ENCODE peak calls at places on chromosomes 7 and 10, in eight cellular contexts. One of them, this sample, is unnamed.
A peak's percentile ranks its signal among the peaks of the same experiment; 100 is the strongest.

GRCh38 chr7:158539711-158540146 is 47.9 kb downstream of the PTPRN2 start:
- DNase-seq in anterior cingulate cortex: no peak
- DNase-seq in SK-N-SH: no peak
- DNase-seq in stimulated activated naive B cell treated with anti-CD40 and anti-IgM and Interleukin-4, amounts not matched to agents 10 μg/mL and 1 μg/mL and 100 μg/mL, for 72 hours: no peak
- DNase-seq in activated CD8-positive, alpha-beta memory T cell treated with anti-CD3 and anti-CD28 coated beads, Interleukin-2, amount 50 U/mL, for 48 hours: no peak
- DNase-seq in stimulated activated CD8-positive, alpha-beta memory T cell treated with anti-CD3 and anti-CD28 coated beads, Interleukin-7, amount 100 ng/mL, for 1 hour: no peak
- DNase-seq in AG20443: no peak
- DNase-seq in left ventricle myocardium superior: peak; percentile 79
- DNase-seq in this sample: no peak

GRCh38 chr7:50335795-50336754 is 31.6 kb downstream of the IKZF1 start:
- DNase-seq in anterior cingulate cortex: no peak
- DNase-seq in SK-N-SH: peak; percentile 78
- DNase-seq in stimulated activated naive B cell treated with anti-CD40 and anti-IgM and Interleukin-4, amounts not matched to agents 10 μg/mL and 1 μg/mL and 100 μg/mL, for 72 hours: peak; percentile 71
- DNase-seq in activated CD8-positive, alpha-beta memory T cell treated with anti-CD3 and anti-CD28 coated beads, Interleukin-2, amount 50 U/mL, for 48 hours: peak; percentile 88
- DNase-seq in stimulated activated CD8-positive, alpha-beta memory T cell treated with anti-CD3 and anti-CD28 coated beads, Interleukin-7, amount 100 ng/mL, for 1 hour: peak; percentile 66
- DNase-seq in AG20443: no peak
- DNase-seq in left ventricle myocardium superior: no peak
- DNase-seq in this sample: no peak

GRCh38 chr7:153065021-153065420 is 305.5 kb downstream of the ACTR3B start:
- DNase-seq in anterior cingulate cortex: no peak
- DNase-seq in SK-N-SH: no peak
- DNase-seq in stimulated activated naive B cell treated with anti-CD40 and anti-IgM and Interleukin-4, amounts not matched to agents 10 μg/mL and 1 μg/mL and 100 μg/mL, for 72 hours: no peak
- DNase-seq in activated CD8-positive, alpha-beta memory T cell treated with anti-CD3 and anti-CD28 coated beads, Interleukin-2, amount 50 U/mL, for 48 hours: no peak
- DNase-seq in stimulated activated CD8-positive, alpha-beta memory T cell treated with anti-CD3 and anti-CD28 coated beads, Interleukin-7, amount 100 ng/mL, for 1 hour: no peak
- DNase-seq in AG20443: no peak
- DNase-seq in left ventricle myocardium superior: no peak
- DNase-seq in this sample: no peak

GRCh38 chr10:17460732-17461131 is 6.3 kb upstream of the ST8SIA6 start:
- DNase-seq in anterior cingulate cortex: no peak
- DNase-seq in SK-N-SH: no peak
- DNase-seq in stimulated activated naive B cell treated with anti-CD40 and anti-IgM and Interleukin-4, amounts not matched to agents 10 μg/mL and 1 μg/mL and 100 μg/mL, for 72 hours: no peak
- DNase-seq in activated CD8-positive, alpha-beta memory T cell treated with anti-CD3 and anti-CD28 coated beads, Interleukin-2, amount 50 U/mL, for 48 hours: no peak
- DNase-seq in stimulated activated CD8-positive, alpha-beta memory T cell treated with anti-CD3 and anti-CD28 coated beads, Interleukin-7, amount 100 ng/mL, for 1 hour: no peak
- DNase-seq in AG20443: no peak
- DNase-seq in left ventricle myocardium superior: no peak
- DNase-seq in this sample: no peak

GRCh38 chr7:66664590-66665293 is 36.1 kb downstream of the KCTD7 start:
- DNase-seq in anterior cingulate cortex: no peak
- DNase-seq in SK-N-SH: peak; percentile 21
- DNase-seq in stimulated activated naive B cell treated with anti-CD40 and anti-IgM and Interleukin-4, amounts not matched to agents 10 μg/mL and 1 μg/mL and 100 μg/mL, for 72 hours: no peak
- DNase-seq in activated CD8-positive, alpha-beta memory T cell treated with anti-CD3 and anti-CD28 coated beads, Interleukin-2, amount 50 U/mL, for 48 hours: no peak
- DNase-seq in stimulated activated CD8-positive, alpha-beta memory T cell treated with anti-CD3 and anti-CD28 coated beads, Interleukin-7, amount 100 ng/mL, for 1 hour: no peak
- DNase-seq in AG20443: no peak
- DNase-seq in left ventricle myocardium superior: no peak
- DNase-seq in this sample: peak; percentile 93

GRCh38 chr7:47677664-47678063 is 95.8 kb upstream of the TNS3 start:
- DNase-seq in anterior cingulate cortex: no peak
- DNase-seq in SK-N-SH: no peak
- DNase-seq in stimulated activated naive B cell treated with anti-CD40 and anti-IgM and Interleukin-4, amounts not matched to agents 10 μg/mL and 1 μg/mL and 100 μg/mL, for 72 hours: no peak
- DNase-seq in activated CD8-positive, alpha-beta memory T cell treated with anti-CD3 and anti-CD28 coated beads, Interleukin-2, amount 50 U/mL, for 48 hours: no peak
- DNase-seq in stimulated activated CD8-positive, alpha-beta memory T cell treated with anti-CD3 and anti-CD28 coated beads, Interleukin-7, amount 100 ng/mL, for 1 hour: no peak
- DNase-seq in AG20443: no peak
- DNase-seq in left ventricle myocardium superior: no peak
- DNase-seq in this sample: no peak

GRCh38 chr7:408651-409343 is 110.8 kb downstream of the PDGFA start:
- DNase-seq in anterior cingulate cortex: no peak
- DNase-seq in SK-N-SH: peak; percentile 29
- DNase-seq in stimulated activated naive B cell treated with anti-CD40 and anti-IgM and Interleukin-4, amounts not matched to agents 10 μg/mL and 1 μg/mL and 100 μg/mL, for 72 hours: no peak
- DNase-seq in activated CD8-positive, alpha-beta memory T cell treated with anti-CD3 and anti-CD28 coated beads, Interleukin-2, amount 50 U/mL, for 48 hours: no peak
- DNase-seq in stimulated activated CD8-positive, alpha-beta memory T cell treated with anti-CD3 and anti-CD28 coated beads, Interleukin-7, amount 100 ng/mL, for 1 hour: no peak
- DNase-seq in AG20443: no peak
- DNase-seq in left ventricle myocardium superior: peak; percentile 19
- DNase-seq in this sample: no peak

GRCh38 chr10:62433181-62433692 is 59.1 kb downstream of the ZNF365 start:
- DNase-seq in anterior cingulate cortex: peak; percentile 3
- DNase-seq in SK-N-SH: no peak
- DNase-seq in stimulated activated naive B cell treated with anti-CD40 and anti-IgM and Interleukin-4, amounts not matched to agents 10 μg/mL and 1 μg/mL and 100 μg/mL, for 72 hours: peak; percentile 42
- DNase-seq in activated CD8-positive, alpha-beta memory T cell treated with anti-CD3 and anti-CD28 coated beads, Interleukin-2, amount 50 U/mL, for 48 hours: peak; percentile 68
- DNase-seq in stimulated activated CD8-positive, alpha-beta memory T cell treated with anti-CD3 and anti-CD28 coated beads, Interleukin-7, amount 100 ng/mL, for 1 hour: peak; percentile 2
- DNase-seq in AG20443: peak; percentile 90
- DNase-seq in left ventricle myocardium superior: peak; percentile 55
- DNase-seq in this sample: no peak

GRCh38 chr10:104501864-104502579 is 139.1 kb upstream of the SORCS3 start:
- DNase-seq in anterior cingulate cortex: no peak
- DNase-seq in SK-N-SH: peak; percentile 59
- DNase-seq in stimulated activated naive B cell treated with anti-CD40 and anti-IgM and Interleukin-4, amounts not matched to agents 10 μg/mL and 1 μg/mL and 100 μg/mL, for 72 hours: no peak
- DNase-seq in activated CD8-positive, alpha-beta memory T cell treated with anti-CD3 and anti-CD28 coated beads, Interleukin-2, amount 50 U/mL, for 48 hours: no peak
- DNase-seq in stimulated activated CD8-positive, alpha-beta memory T cell treated with anti-CD3 and anti-CD28 coated beads, Interleukin-7, amount 100 ng/mL, for 1 hour: no peak
- DNase-seq in AG20443: no peak
- DNase-seq in left ventricle myocardium superior: no peak
- DNase-seq in this sample: no peak

GRCh38 chr7:68787586-68787985 is 810.7 kb upstream of the AUTS2 start:
- DNase-seq in anterior cingulate cortex: no peak
- DNase-seq in SK-N-SH: no peak
- DNase-seq in stimulated activated naive B cell treated with anti-CD40 and anti-IgM and Interleukin-4, amounts not matched to agents 10 μg/mL and 1 μg/mL and 100 μg/mL, for 72 hours: no peak
- DNase-seq in activated CD8-positive, alpha-beta memory T cell treated with anti-CD3 and anti-CD28 coated beads, Interleukin-2, amount 50 U/mL, for 48 hours: no peak
- DNase-seq in stimulated activated CD8-positive, alpha-beta memory T cell treated with anti-CD3 and anti-CD28 coated beads, Interleukin-7, amount 100 ng/mL, for 1 hour: no peak
- DNase-seq in AG20443: no peak
- DNase-seq in left ventricle myocardium superior: no peak
- DNase-seq in this sample: no peak

GRCh38 chr7:8014399-8014798 is 45.8 kb downstream of the GLCCI1 start:
- DNase-seq in anterior cingulate cortex: no peak
- DNase-seq in SK-N-SH: no peak
- DNase-seq in stimulated activated naive B cell treated with anti-CD40 and anti-IgM and Interleukin-4, amounts not matched to agents 10 μg/mL and 1 μg/mL and 100 μg/mL, for 72 hours: no peak
- DNase-seq in activated CD8-positive, alpha-beta memory T cell treated with anti-CD3 and anti-CD28 coated beads, Interleukin-2, amount 50 U/mL, for 48 hours: no peak
- DNase-seq in stimulated activated CD8-positive, alpha-beta memory T cell treated with anti-CD3 and anti-CD28 coated beads, Interleukin-7, amount 100 ng/mL, for 1 hour: no peak
- DNase-seq in AG20443: no peak
- DNase-seq in left ventricle myocardium superior: no peak
- DNase-seq in this sample: no peak

GRCh38 chr10:33329178-33329577 is 5.3 kb downstream of the NRP1 start:
- DNase-seq in anterior cingulate cortex: no peak
- DNase-seq in SK-N-SH: no peak
- DNase-seq in stimulated activated naive B cell treated with anti-CD40 and anti-IgM and Interleukin-4, amounts not matched to agents 10 μg/mL and 1 μg/mL and 100 μg/mL, for 72 hours: no peak
- DNase-seq in activated CD8-positive, alpha-beta memory T cell treated with anti-CD3 and anti-CD28 coated beads, Interleukin-2, amount 50 U/mL, for 48 hours: no peak
- DNase-seq in stimulated activated CD8-positive, alpha-beta memory T cell treated with anti-CD3 and anti-CD28 coated beads, Interleukin-7, amount 100 ng/mL, for 1 hour: no peak
- DNase-seq in AG20443: no peak
- DNase-seq in left ventricle myocardium superior: no peak
- DNase-seq in this sample: no peak

This sample was measured in D341Med.